ENCODE peak calls at places on chromosomes 6 and 20, in six cellular contexts. M, U, S, P, R and V are unnamed samples.

GRCh38 chr6:124682751-124683150 is 279.5 kb upstream of the RNF217 start:
- DNase-seq in R (no peak), S (no peak), P (no peak), U (no peak), M (no peak), V (no peak)

GRCh38 chr20:37341632-37342031 is 4.3 kb upstream of the SRC start:
- DNase-seq in P (no peak), S (no peak), M (no peak), U (no peak), R (no peak), V (no peak)

GRCh38 chr6:166774770-166775169 is 147.7 kb upstream of the RPS6KA2 start:
- DNase-seq in S (no peak), R (no peak), M (no peak), U (no peak), P (no peak), V (no peak)

GRCh38 chr6:27562027-27562410 is 89.1 kb upstream of the ZNF184 start:
- DNase-seq in M (no peak), P (no peak), R (no peak), U (no peak), S (no peak), V (no peak)

GRCh38 chr6:44668976-44669934 is 281.7 kb downstream of the CDC5L start:
- DNase-seq in P (no peak), U (no peak), R (no peak), S (no peak), M (no peak), V (no peak)

GRCh38 chr20:25042531-25043498 is 15.1 kb downstream of the ACSS1 start:
- DNase-seq in P (peak), U (no peak), S (no peak), M (no peak), R (peak), V (peak)

GRCh38 chr20:37090357-37090871 is 5.4 kb downstream of the RBL1 start:
- DNase-seq in U (no peak), R (no peak), M (no peak), P (no peak), S (no peak), V (no peak)

GRCh38 chr20:50396623-50397022 is 113.6 kb upstream of the PTPN1 start:
- DNase-seq in P (no peak), U (no peak), M (no peak), S (no peak), R (no peak), V (no peak)

GRCh38 chr6:35505985-35506384 is 6.7 kb downstream of the TULP1 start:
- DNase-seq in U (no peak), M (no peak), R (no peak), P (no peak), S (no peak), V (no peak)

GRCh38 chr20:5729348-5729747 is 20.9 kb upstream of the SHLD1 start:
- DNase-seq in R (no peak), U (no peak), P (no peak), S (no peak), M (no peak), V (no peak)

GRCh38 chr6:113856571-113857564 is at the start of gene MARCKS:
- DNase-seq in P (no peak), R (no peak), S (peak), M (peak), U (no peak), V (peak)

GRCh38 chr20:49006446-49006980 is 39.6 kb upstream of the CSE1L start:
- DNase-seq in R (no peak), S (no peak), P (no peak), M (no peak), U (no peak), V (no peak)

GRCh38 chr6:33987531-33988021 is 158.3 kb downstream of the GRM4 start:
- DNase-seq in R (no peak), S (no peak), U (no peak), M (no peak), P (no peak), V (no peak)

GRCh38 chr20:59777321-59777705 is 156.1 kb downstream of the SYCP2 start:
- DNase-seq in S (no peak), P (no peak), R (no peak), M (no peak), U (no peak), V (no peak)

GRCh38 chr6:53302678-53303360 is 45.9 kb downstream of the ELOVL5 start:
- DNase-seq in S (peak), P (no peak), R (no peak), M (no peak), U (no peak), V (no peak)

GRCh38 chr6:89433637-89434499 is 916 bp downstream of the ANKRD6 start:
- DNase-seq in M (no peak), R (peak), U (no peak), S (no peak), P (peak), V (peak)

GRCh38 chr6:157106487-157106886 is 216.8 kb downstream of the TMEM242 start:
- DNase-seq in M (peak), P (no peak), R (no peak), S (no peak), U (no peak), V (no peak)

GRCh38 chr6:164283574-164283973 is 869.1 kb downstream of the QKI start:
- DNase-seq in S (no peak), R (no peak), P (no peak), M (no peak), U (no peak), V (no peak)

GRCh38 chr6:163945813-163946212 is 531.3 kb downstream of the QKI start:
- DNase-seq in R (no peak), U (no peak), P (no peak), M (no peak), S (no peak), V (no peak)

GRCh38 chr6:77466055-77467028 is 3.1 kb upstream of the HTR1B start:
- DNase-seq in P (no peak), R (no peak), U (no peak), S (peak), M (no peak), V (no peak)

GRCh38 chr6:151493495-151494234 is at the start of gene CCDC170:
- DNase-seq in M (no peak), U (no peak), R (no peak), P (peak), S (peak), V (no peak)

GRCh38 chr6:69881322-69882151 is 15.2 kb downstream of the COL19A1 start:
- DNase-seq in S (no peak), M (no peak), R (peak), P (no peak), U (no peak), V (no peak)

DNA sequence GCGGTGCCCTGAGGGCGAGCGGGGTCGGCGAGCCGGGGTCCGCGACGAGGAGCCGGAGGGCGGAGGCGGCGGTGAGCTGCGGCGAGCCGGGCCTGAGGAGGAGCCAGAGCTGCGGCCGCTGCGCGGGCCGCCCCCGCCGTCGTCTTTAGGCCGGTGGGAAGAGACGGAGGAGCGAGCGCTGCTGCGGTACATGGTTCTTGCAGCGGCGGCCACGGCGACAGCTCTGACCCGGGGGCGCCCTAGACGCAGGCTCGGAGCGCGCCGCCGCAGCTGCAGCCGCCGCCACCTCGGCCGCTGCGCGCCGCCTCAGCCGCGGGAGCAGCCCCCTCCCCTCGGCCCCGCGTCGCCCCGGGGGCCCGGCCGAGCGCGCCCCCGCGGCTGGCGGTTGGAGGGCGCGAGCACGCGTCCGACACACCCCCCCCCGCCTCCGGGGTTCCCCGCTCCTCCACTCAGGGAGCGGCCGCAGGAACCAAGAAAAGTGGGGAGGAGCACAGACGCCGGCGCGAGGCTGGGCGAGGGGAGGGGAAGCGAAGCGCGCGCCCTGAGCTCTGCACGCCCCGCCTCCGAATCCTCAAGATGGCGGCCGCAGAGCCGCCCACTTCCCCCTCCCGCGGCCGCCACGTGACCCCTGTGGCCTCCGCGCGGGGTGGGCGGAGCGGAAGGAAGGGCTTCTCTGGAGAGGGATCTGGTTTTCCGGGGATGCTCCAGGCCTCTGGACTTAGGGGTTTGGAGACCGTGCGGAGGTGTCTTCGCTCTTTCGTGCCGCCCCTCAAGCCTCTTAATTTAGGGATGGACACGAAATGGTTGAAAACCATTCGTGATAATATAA is at the start of gene ZNF318:
- DNase-seq in R (peak), S (peak), M (peak), U (peak), P (peak), V (peak)
- TF ChIP-seq POLR2A in R (peak), S (peak), M (peak), U (peak), P (no peak), V (peak)

GRCh38 chr6:31544676-31545075 is 1.7 kb downstream of the ATP6V1G2 start:
- DNase-seq in M (no peak), U (no peak), P (no peak), S (no peak), R (no peak), V (no peak)

GRCh38 chr6:31545291-31545690 is 1.1 kb downstream of the ATP6V1G2 start:
- DNase-seq in S (no peak), R (no peak), M (no peak), U (no peak), P (no peak), V (no peak)

GRCh38 chr6:31547727-31548422 is 467 bp downstream of the NFKBIL1 start:
- DNase-seq in P (no peak), M (no peak), U (no peak), R (no peak), S (no peak), V (no peak)

GRCh38 chr6:31546962-31547726 is at the start of gene NFKBIL1:
- DNase-seq in S (peak), M (peak), R (peak), P (peak), U (peak), V (peak)

DNA sequence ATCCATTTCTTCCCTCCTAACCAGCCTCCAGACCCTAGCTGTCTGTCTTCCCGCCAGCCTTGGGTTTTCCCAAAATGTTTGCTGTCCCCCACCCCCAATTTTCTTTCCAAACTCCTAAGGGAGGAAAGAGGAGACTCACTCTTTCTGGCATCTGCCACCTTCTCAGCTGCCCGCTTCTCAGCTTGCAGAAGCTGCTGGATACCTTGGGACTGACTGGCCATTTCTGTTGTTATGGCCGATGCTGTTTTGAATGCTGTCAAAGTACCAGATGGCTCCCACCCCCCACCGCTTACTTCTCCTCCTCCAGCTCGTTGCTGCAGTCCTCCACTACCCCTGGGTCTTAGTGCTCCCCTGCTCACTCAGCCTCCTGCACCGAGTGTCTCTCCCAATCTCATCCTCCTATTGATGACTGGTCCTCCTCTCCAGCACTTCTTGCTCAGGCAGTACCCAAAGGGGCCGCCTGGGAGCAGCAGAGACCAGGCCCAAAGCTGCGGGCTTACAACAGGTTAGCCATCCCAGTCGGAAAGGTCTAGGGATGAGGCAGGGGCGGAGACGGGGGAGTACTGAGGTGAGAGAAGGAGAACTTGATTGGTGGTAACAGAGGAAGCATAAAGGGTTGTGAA is at the start of gene ATP6V1G2:
- DNase-seq in R (peak), M (peak), U (peak), P (no peak), S (peak), V (no peak)
- TF ChIP-seq POLR2AphosphoS5 in R (no peak), M (no peak), U (peak), P (no peak), S (no peak), V (no peak)

GRCh38 chr6:15464211-15464725 is 198.6 kb downstream of the DTNBP1 start:
- DNase-seq in P (no peak), M (peak), R (no peak), U (peak), S (peak), V (no peak)
- TF ChIP-seq TAF1 in P (no peak), M (no peak), R (no peak), U (no peak), S (no peak), V (no peak)

DNA sequence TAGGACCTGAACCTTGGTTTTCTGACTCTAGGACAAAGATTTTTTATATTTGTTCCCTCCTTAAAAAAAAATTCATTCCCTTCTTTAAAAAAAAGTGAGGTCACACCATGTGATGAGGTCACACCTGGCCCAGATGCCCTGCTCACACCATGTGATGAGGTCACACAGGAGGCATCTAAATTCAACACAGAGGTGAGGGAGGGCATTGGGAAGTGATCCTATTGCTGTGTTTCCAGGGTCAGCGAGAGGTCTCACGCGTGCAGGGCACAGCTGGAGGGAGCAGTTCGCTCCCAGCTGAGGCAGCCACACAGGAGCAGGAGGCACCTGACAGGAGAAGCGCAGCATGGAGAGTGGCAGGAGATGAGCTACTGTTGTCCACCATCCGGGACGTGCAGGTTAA is 92.5 kb downstream of the SLC22A23 start:
- DNase-seq in M (no peak), R (no peak), U (no peak), S (no peak), P (no peak), V (no peak)
- TF ChIP-seq POLR2A in M (no peak), R (no peak), U (no peak), S (no peak), P (no peak), V (no peak)

GRCh38 chr6:129138739-129139405 is 255.9 kb downstream of the LAMA2 start:
- DNase-seq in U (no peak), S (no peak), R (no peak), M (no peak), P (no peak), V (no peak)
- TF ChIP-seq POLR2AphosphoS5 in U (no peak), S (no peak), R (no peak), M (no peak), P (no peak), V (no peak)